ENCODE peak calls at places on chromosomes 7 and 10, in four cellular contexts. L, K, X and W are unnamed samples.

GRCh38 chr10:127702201-127702600 is 34.8 kb upstream of the FOXI2 start:
- DNase-seq in K (no peak), X (no peak), L (no peak), W (no peak)

GRCh38 chr7:134750083-134751062 is 29.1 kb upstream of the CALD1 start:
- DNase-seq in L (no peak), X (peak), K (peak), W (peak)

GRCh38 chr10:24603333-24603732 is 120.4 kb downstream of the ARHGAP21 start:
- DNase-seq in L (no peak), K (no peak), X (no peak), W (no peak)

GRCh38 chr7:79221211-79221610 is 232.3 kb downstream of the MAGI2 start:
- DNase-seq in L (no peak), K (no peak), X (no peak), W (no peak)

GRCh38 chr7:30470783-30471182 is 7.8 kb downstream of the NOD1 start:
- DNase-seq in K (peak), L (no peak), X (no peak), W (no peak)

GRCh38 chr7:137980308-137980707 is 21.6 kb downstream of the CREB3L2 start:
- DNase-seq in L (no peak), K (no peak), X (no peak), W (no peak)

GRCh38 chr10:31759124-31759798 is 169.4 kb downstream of the ARHGAP12 start:
- DNase-seq in L (no peak), X (peak), K (no peak), W (peak)

GRCh38 chr7:92988941-92989540 is 128.7 kb downstream of the SAMD9 start:
- DNase-seq in L (no peak), X (no peak), K (no peak), W (no peak)

GRCh38 chr7:43018446-43018845 is 86.3 kb downstream of the MRPL32 start:
- DNase-seq in X (no peak), L (no peak), K (no peak), W (no peak)

GRCh38 chr10:124015991-124016390 is 77.4 kb downstream of the CHST15 start:
- DNase-seq in L (no peak), X (no peak), K (no peak), W (no peak)

GRCh38 chr10:61749271-61749670 is 86.5 kb downstream of the CABCOCO1 start:
- DNase-seq in K (no peak), L (no peak), X (no peak), W (no peak)

GRCh38 chr10:104811166-104811565 is 170.1 kb downstream of the SORCS3 start:
- DNase-seq in K (no peak), X (no peak), L (no peak), W (no peak)

GRCh38 chr10:30691601-30692015 is 62.1 kb upstream of the LYZL2 start:
- DNase-seq in L (no peak), K (peak), X (no peak), W (no peak)

GRCh38 chr7:103966593-103967277 is 22.7 kb downstream of the RELN start:
- DNase-seq in X (no peak), L (no peak), K (no peak), W (no peak)

GRCh38 chr10:119287613-119287991 is 80.2 kb downstream of the GRK5 start:
- DNase-seq in K (no peak), X (no peak), L (no peak), W (no peak)

GRCh38 chr7:134926396-134926795 is 59.9 kb upstream of the AGBL3 start:
- DNase-seq in L (no peak), X (no peak), K (no peak), W (no peak)

GRCh38 chr10:132562177-132562915 is 24.8 kb downstream of the INPP5A start:
- DNase-seq in L (no peak), X (no peak), K (no peak), W (no peak)

GRCh38 chr10:127976701-127977367 is 69.9 kb downstream of the PTPRE start:
- DNase-seq in X (no peak), L (no peak), K (no peak), W (no peak)

GRCh38 chr10:85959239-85959638 is 407.4 kb downstream of the GRID1 start:
- DNase-seq in K (no peak), L (no peak), X (no peak), W (no peak)

GRCh38 chr7:3730271-3730670 is 429.2 kb downstream of the SDK1 start:
- DNase-seq in K (no peak), X (no peak), L (no peak), W (no peak)

GRCh38 chr7:94382746-94383145 is 11.9 kb upstream of the COL1A2 start:
- DNase-seq in X (no peak), L (no peak), K (no peak), W (no peak)

GRCh38 chr10:62635127-62635526 is 169.4 kb upstream of the ADO start:
- DNase-seq in L (no peak), K (no peak), X (no peak), W (no peak)

GRCh38 chr7:133786401-133786937 is 340.7 kb upstream of the LRGUK start:
- DNase-seq in K (no peak), X (no peak), L (no peak), W (no peak)

DNA sequence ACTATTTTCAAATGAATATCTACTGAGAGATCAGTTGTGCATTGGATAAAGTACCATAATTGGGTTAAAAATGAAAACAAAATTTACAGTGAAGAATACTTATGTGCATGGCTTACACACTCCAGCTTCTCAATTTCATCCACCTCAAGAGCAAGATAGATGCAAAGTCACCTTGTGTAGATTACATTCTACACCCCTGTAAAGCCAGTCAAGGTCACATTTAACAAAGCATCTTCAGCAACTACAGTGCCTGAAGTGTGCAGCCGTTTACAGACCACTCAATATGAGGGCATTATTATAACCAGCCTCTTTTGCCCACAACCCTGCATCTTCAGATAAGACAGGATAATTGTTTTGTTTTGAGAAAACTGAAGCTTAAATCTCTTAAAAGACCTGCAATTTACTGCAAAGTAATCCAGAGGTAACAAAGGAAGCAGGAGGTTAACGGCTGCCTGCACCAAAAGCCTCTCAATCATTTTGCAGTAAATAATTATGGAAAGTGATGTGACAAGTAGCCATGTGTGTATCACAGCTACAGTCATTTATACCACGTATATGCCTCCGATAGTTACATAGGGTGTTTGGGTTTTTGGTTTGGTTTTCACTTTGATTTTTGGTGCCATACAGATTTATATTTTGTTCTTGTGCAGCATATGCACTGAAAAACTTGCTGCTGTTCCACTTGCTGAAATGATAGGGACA is 4.9 kb downstream of the PURB start:
- DNase-seq in X (no peak), K (no peak), L (no peak), W (no peak)
- TF ChIP-seq TARDBP in X (no peak), K (no peak), L (no peak), W (no peak)

GRCh38 chr7:32223721-32224120 is 153.5 kb upstream of the PDE1C start:
- DNase-seq in L (no peak), K (no peak), X (no peak), W (no peak)
- TF ChIP-seq TARDBP in L (no peak), K (no peak), X (no peak), W (no peak)

DNA sequence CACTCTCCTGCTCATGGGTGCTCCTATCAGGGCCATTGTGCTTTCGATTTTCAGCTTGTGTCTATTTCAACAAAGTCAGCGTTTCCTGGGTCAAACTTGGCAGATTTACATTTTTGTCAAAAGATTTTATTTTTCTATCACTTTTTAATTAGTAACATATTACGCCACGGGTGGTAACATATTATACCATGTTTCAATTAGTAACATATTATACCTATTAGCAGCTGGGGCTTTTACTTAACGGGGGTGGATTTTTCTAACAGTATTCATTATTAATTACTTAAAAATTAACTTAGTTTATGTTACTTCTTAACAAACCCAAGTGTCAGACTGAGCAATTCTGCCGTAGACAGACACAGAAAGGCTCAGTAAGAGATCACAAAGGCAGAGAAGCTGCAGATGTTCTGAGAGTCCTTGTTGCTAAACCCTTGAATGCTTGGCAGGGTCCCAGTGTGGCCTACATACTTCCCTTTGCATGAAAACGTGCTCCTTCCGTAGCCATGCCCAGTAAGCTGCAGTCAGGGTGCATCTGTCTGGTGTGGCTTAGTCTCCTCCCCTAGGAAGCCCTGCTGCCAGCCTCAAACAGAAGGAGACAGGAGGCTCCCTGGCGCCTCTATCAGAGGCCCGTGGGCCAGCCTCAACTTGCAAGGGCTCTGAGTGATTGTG is 263.1 kb upstream of the CXCL12 start:
- DNase-seq in X (no peak), L (peak), K (no peak), W (no peak)
- TF ChIP-seq TARDBP in X (no peak), L (no peak), K (no peak), W (no peak)

DNA sequence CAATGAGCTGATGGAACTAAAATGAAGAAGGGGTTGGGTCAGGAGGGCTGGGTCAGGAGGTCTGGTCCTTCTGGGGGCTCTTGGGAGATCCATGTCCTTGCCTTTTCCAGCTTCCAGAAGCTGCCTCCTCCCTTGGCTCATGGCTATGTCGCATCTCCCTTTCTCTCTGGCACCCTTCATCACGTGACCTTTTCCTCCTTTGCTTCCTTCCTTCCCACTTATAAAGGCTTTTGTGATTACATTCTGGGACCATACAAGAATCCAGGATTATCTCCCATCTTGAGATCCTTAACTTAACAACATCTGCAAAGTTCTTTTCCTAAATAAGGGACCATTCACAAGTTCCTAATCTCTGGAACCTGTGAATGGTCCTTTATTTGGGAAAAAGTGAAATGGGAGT is 290.2 kb downstream of the GALNT17 start:
- DNase-seq in X (no peak), L (no peak), K (no peak), W (no peak)
- TF ChIP-seq TARDBP in X (no peak), L (no peak), K (no peak), W (no peak)